ENCODE peak calls at places on chromosome 4, in eight cellular contexts. T is neural progenitor cell, L is hepatocyte, G is heart left ventricle, J is OCI-LY7, F is sigmoid colon, I is NB4, E is GM12864. K is an unnamed sample.

GRCh38 chr4:67160409-67160808 is 384.9 kb downstream of the CENPC start:
- DNase-seq in T (no peak), L (no peak), G (no peak), J (no peak), F (no peak), I (peak; percentile 4), E (no peak), K (no peak)

GRCh38 chr4:166460769-166461550 is 587.9 kb downstream of the TLL1 start:
- DNase-seq in T (no peak), L (no peak), G (no peak), J (no peak), F (no peak), I (no peak), E (no peak), K (no peak)

GRCh38 chr4:115331241-115331640 is 217.8 kb upstream of the NDST4 start:
- DNase-seq in T (no peak), L (no peak), G (no peak), J (no peak), F (no peak), I (no peak), E (no peak), K (no peak)

GRCh38 chr4:2261110-2261852 is 628 bp downstream of the MXD4 start:
- DNase-seq in T (peak; percentile 74), L (peak; percentile 83), G (peak; percentile 54), J (peak; percentile 38), F (peak; percentile 73), I (peak; percentile 71), E (no peak), K (peak; percentile 75)

GRCh38 chr4:85883180-85883579 is 408.2 kb downstream of the ARHGAP24 start:
- DNase-seq in T (no peak), L (no peak), G (no peak), J (no peak), F (no peak), I (no peak), E (no peak), K (no peak)

GRCh38 chr4:158121203-158121586 is 51.6 kb downstream of the GASK1B start:
- DNase-seq in T (no peak), L (peak; percentile 73), G (peak; percentile 32), J (no peak), F (peak; percentile 79), I (no peak), E (no peak), K (no peak)

GRCh38 chr4:40223343-40223742 is 26.5 kb downstream of the RHOH start:
- DNase-seq in T (no peak), L (no peak), G (no peak), J (no peak), F (no peak), I (no peak), E (no peak), K (no peak)

GRCh38 chr4:113869743-113870375 is 108.3 kb upstream of the CAMK2D start:
- DNase-seq in T (no peak), L (peak; percentile 17), G (no peak), J (peak; percentile 52), F (no peak), I (no peak), E (peak; percentile 53), K (no peak)

GRCh38 chr4:123699823-123700822 is 303.5 kb downstream of the SPRY1 start:
- DNase-seq in T (peak; percentile 10), L (peak; percentile 50), G (peak; percentile 31), J (no peak), F (no peak), I (no peak), E (no peak), K (no peak)

GRCh38 chr4:70705856-70706461 is 15.8 kb upstream of the RUFY3 start:
- DNase-seq in T (no peak), L (no peak), G (no peak), J (no peak), F (no peak), I (no peak), E (no peak), K (no peak)

GRCh38 chr4:152258391-152258790 is 277.5 kb downstream of the FBXW7 start:
- DNase-seq in T (no peak), L (no peak), G (no peak), J (no peak), F (no peak), I (peak; percentile 4), E (no peak), K (no peak)

GRCh38 chr4:55575513-55575912 is 16.5 kb downstream of the PDCL2 start:
- DNase-seq in T (no peak), L (no peak), G (no peak), J (no peak), F (no peak), I (no peak), E (no peak), K (no peak)

GRCh38 chr4:3391422-3391821 is 50.3 kb upstream of the HGFAC start:
- DNase-seq in T (no peak), L (no peak), G (no peak), J (no peak), F (peak; percentile 41), I (no peak), E (no peak), K (no peak)

GRCh38 chr4:73828945-73829344 is 7.5 kb upstream of the CXCL6 start:
- DNase-seq in T (no peak), L (no peak), G (no peak), J (no peak), F (no peak), I (peak; percentile 81), E (no peak), K (no peak)

GRCh38 chr4:146379744-146380143 is 142.0 kb downstream of the SLC10A7 start:
- DNase-seq in T (no peak), L (no peak), G (no peak), J (no peak), F (no peak), I (no peak), E (no peak), K (no peak)

GRCh38 chr4:186924723-186925122 is 201.1 kb upstream of the FAT1 start:
- DNase-seq in T (no peak), L (no peak), G (no peak), J (no peak), F (no peak), I (no peak), E (no peak), K (no peak)

GRCh38 chr4:139282375-139283075 is 2.5 kb upstream of the MGARP start:
- DNase-seq in T (no peak), L (no peak), G (no peak), J (no peak), F (no peak), I (no peak), E (no peak), K (no peak)

GRCh38 chr4:139278450-139278849 is 1.6 kb downstream of the MGARP start:
- DNase-seq in T (no peak), L (no peak), G (no peak), J (no peak), F (no peak), I (no peak), E (no peak), K (no peak)

GRCh38 chr4:139279723-139280620 is at the start of gene MGARP:
- DNase-seq in T (peak; percentile 85), L (peak; percentile 28), G (no peak), J (no peak), F (no peak), I (no peak), E (no peak), K (no peak)

GRCh38 chr4:139278956-139279722 is 886 bp downstream of the MGARP start:
- DNase-seq in T (peak; percentile 49), L (no peak), G (no peak), J (no peak), F (no peak), I (no peak), E (no peak), K (no peak)

GRCh38 chr4:139281212-139281611 is 1.2 kb upstream of the MGARP start:
- DNase-seq in T (no peak), L (no peak), G (no peak), J (no peak), F (no peak), I (no peak), E (no peak), K (no peak)
- TF ChIP-seq CTCF in T (peak; percentile 27), L (no peak), G (no peak), J (peak; percentile 63), F (no peak), I (no peak), E (no peak), K (no peak)

DNA sequence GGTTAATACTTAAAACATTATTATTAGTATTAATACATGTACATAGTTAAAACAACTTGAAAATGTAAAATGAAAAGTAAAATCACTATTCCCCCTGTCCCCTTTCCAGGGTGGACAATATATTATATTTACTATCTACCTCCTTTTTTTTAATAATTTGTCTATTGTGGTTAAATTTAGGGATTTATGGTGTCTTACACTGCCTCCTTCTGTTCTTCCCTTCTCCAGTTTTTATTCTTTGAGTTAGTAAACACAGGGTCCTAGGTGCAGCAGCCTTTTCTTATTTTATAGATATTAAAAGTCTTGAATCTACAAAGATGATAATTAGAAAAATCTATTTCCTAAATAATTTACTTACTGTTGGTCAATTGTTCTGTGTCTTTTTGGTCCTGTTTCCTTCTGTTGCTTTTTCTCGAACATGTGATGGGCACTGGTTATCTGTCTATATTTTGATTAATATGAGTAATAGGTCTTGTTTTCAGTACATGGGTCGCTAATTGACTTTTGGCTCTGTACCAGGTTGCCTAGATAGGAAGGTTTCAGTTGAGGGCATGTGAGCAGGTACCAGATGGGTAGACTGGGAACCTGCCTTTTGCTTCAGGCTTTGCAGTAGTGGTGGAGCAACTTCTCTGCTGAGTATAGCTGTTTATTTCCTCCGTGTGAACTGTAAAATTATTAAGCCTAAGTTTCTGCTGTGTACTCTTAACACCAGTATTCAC is 1.1 kb downstream of the NUDT9 start:
- DNase-seq in T (no peak), L (no peak), G (no peak), J (peak; percentile 33), F (no peak), I (peak; percentile 30), E (peak; percentile 18), K (no peak)
- TF ChIP-seq CTCF in T (no peak), L (peak; percentile 36), G (no peak), J (no peak), F (no peak), I (no peak), E (no peak), K (no peak)

DNA sequence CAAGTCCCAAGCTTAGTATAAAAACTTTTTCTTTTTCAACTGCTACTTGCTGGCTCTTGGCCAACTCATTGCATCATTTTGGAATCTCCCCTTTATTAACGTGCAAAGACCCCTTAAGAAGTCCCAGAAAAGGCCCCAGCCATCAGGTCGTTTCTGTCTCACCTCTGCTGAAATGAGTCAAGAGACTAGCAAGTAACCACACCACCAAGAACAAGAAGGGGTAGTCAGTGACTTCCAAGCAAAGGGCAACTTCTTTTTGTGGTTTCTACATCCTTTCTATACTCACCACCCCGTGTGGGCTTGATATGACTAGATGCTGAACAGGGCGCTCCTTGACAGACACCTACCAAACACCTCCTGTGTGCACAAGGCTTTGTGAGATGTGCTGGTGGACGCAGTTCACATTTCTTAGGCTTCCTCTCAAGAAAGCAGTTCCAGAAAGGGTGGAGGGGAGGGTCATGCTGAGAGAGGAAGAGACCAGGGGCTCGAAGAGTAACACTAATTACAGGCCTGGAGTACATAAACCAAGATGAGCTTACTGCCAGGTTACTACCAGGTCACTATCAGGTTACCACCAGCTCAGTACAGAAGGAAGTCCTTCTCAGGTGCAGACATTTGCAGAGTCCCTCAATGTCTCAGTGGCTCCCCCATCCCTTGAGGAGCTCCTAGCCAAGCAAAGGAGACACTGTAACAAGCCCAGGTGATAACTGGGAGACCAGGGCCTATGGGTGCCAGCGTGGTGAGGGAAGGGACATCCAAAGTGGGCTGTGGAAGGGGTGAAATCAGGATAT is 19.3 kb downstream of the JAKMIP1 start:
- DNase-seq in T (no peak), L (no peak), G (no peak), J (peak; percentile 26), F (no peak), I (no peak), E (peak; percentile 97), K (no peak)
- TF ChIP-seq CTCF in T (no peak), L (no peak), G (no peak), J (no peak), F (no peak), I (no peak), E (peak; percentile 7), K (no peak)

GRCh38 chr4:138741366-138741765 is 274.2 kb upstream of the NOCT start:
- DNase-seq in T (peak; percentile 69), L (no peak), G (no peak), J (no peak), F (no peak), I (no peak), E (no peak), K (no peak)
- TF ChIP-seq CTCF in T (no peak), L (no peak), G (no peak), J (no peak), F (no peak), I (no peak), E (no peak), K (no peak)

K was measured in mucosa of descending colon.